ENCODE peak calls at places on chromosomes 5 and 9, in eight cellular contexts. U, R, G, E, S, Q, I and V are unnamed samples.

GRCh38 chr5:19496056-19496455 is 491.9 kb downstream of the CDH18 start:
- DNase-seq in U (no peak), I (no peak), G (no peak), Q (peak), R (no peak), E (no peak), S (no peak), V (peak)

GRCh38 chr9:135490166-135490870 is 10.2 kb upstream of the MRPS2 start:
- DNase-seq in U (no peak), S (no peak), I (no peak), G (no peak), E (no peak), Q (no peak), R (no peak), V (no peak)

GRCh38 chr5:172178301-172179031 is 9.6 kb downstream of the STK10 start:
- DNase-seq in I (no peak), S (peak), Q (no peak), U (no peak), E (no peak), R (no peak), G (peak), V (no peak)

GRCh38 chr5:177530638-177531037 is 13.9 kb upstream of the DDX41 start:
- DNase-seq in S (no peak), Q (no peak), I (no peak), R (no peak), E (no peak), U (no peak), G (no peak), V (no peak)

GRCh38 chr9:134698587-134699342 is 57.2 kb downstream of the COL5A1 start:
- DNase-seq in S (peak), E (no peak), G (peak), I (peak), R (peak), Q (peak), U (peak), V (peak)

GRCh38 chr5:18068851-18069250 is 434.6 kb downstream of the TAF11L14 start:
- DNase-seq in Q (no peak), U (no peak), E (no peak), G (no peak), I (no peak), R (no peak), S (no peak), V (no peak)

GRCh38 chr5:107617052-107617451 is 53.7 kb downstream of the EFNA5 start:
- DNase-seq in Q (no peak), I (no peak), G (no peak), U (no peak), E (no peak), S (no peak), R (no peak), V (no peak)

GRCh38 chr9:84869091-84869490 is 199.6 kb downstream of the NTRK2 start:
- DNase-seq in G (no peak), E (no peak), S (no peak), Q (no peak), U (no peak), R (no peak), I (no peak), V (no peak)

GRCh38 chr9:112863214-112863613 is 27.5 kb downstream of the SLC46A2 start:
- DNase-seq in G (no peak), I (no peak), E (no peak), S (peak), U (no peak), Q (peak), R (no peak), V (peak)

GRCh38 chr5:143886621-143887301 is 74.8 kb downstream of the HMHB1 start:
- DNase-seq in Q (no peak), G (no peak), E (no peak), U (no peak), R (no peak), I (no peak), S (no peak), V (no peak)

GRCh38 chr5:149345892-149346222 is 558 bp downstream of the GRPEL2 start:
- DNase-seq in Q (peak), R (no peak), U (no peak), G (peak), E (no peak), I (no peak), S (peak), V (peak)

GRCh38 chr5:126519637-126520592 is 75.1 kb downstream of the ALDH7A1 start:
- DNase-seq in S (no peak), E (no peak), U (no peak), Q (no peak), R (no peak), G (no peak), I (no peak), V (peak)

GRCh38 chr5:81817980-81818379 is 67.1 kb upstream of the SSBP2 start:
- DNase-seq in I (no peak), S (peak), E (no peak), R (no peak), Q (no peak), G (no peak), U (no peak), V (no peak)

GRCh38 chr5:42811591-42812392 is at the start of gene SELENOP:
- DNase-seq in U (no peak), I (peak), G (no peak), Q (peak), E (no peak), R (no peak), S (no peak), V (peak)

GRCh38 chr5:74382864-74383618 is 257.5 kb downstream of the ENC1 start:
- DNase-seq in S (no peak), Q (no peak), R (no peak), E (no peak), U (no peak), I (no peak), G (no peak), V (peak)